ENCODE peak calls at places on chromosome 16, in eight cellular contexts. W, P, T, S, B, C, M and N are unnamed samples. For H3K9me3, the result is how much of the 10 kb centered on the place peaks cover.

GRCh38 chr16:10937068-10937859 is 5.0 kb downstream of the DEXI start:
- DNase-seq in W (no peak), P (no peak), T (no peak), S (no peak), B (peak), C (no peak), M (no peak), N (no peak)

GRCh38 chr16:67395458-67396158 is 2.3 kb upstream of the TPPP3 start:
- DNase-seq in W (peak), P (peak), T (no peak), S (no peak), B (no peak), C (no peak), M (no peak), N (no peak)

GRCh38 chr16:79278506-79278905 is 322.0 kb downstream of the MAF start:
- DNase-seq in W (no peak), P (no peak), T (no peak), S (no peak), B (no peak), C (no peak), M (no peak), N (no peak)

GRCh38 chr16:67364610-67365256 is 28.6 kb downstream of the TPPP3 start:
- DNase-seq in W (no peak), P (no peak), T (no peak), S (no peak), B (no peak), C (no peak), M (no peak), N (no peak)

GRCh38 chr16:84391151-84391873 is 23.0 kb downstream of the ATP2C2 start:
- DNase-seq in W (no peak), P (no peak), T (no peak), S (no peak), B (peak), C (no peak), M (no peak), N (no peak)

GRCh38 chr16:72372646-72373045 is 200.7 kb upstream of the PMFBP1 start:
- DNase-seq in W (no peak), P (no peak), T (no peak), S (no peak), B (no peak), C (no peak), M (no peak), N (no peak)

GRCh38 chr16:79970551-79971236 is 370.2 kb upstream of the MAF start:
- DNase-seq in W (no peak), P (peak), T (peak), S (no peak), B (no peak), C (no peak), M (peak), N (no peak)

GRCh38 chr16:53809088-53809951 is 105.4 kb downstream of the FTO start:
- DNase-seq in W (no peak), P (no peak), T (no peak), S (no peak), B (no peak), C (no peak), M (no peak), N (peak)

GRCh38 chr16:7294020-7294419 is 38.6 kb upstream of the RBFOX1 start:
- DNase-seq in W (no peak), P (no peak), T (no peak), S (no peak), B (no peak), C (no peak), M (no peak), N (no peak)

GRCh38 chr16:4410335-4411075 is 5.9 kb downstream of the CORO7 start:
- DNase-seq in W (no peak), P (peak), T (no peak), S (peak), B (peak), C (no peak), M (no peak), N (peak)

GRCh38 chr16:12515771-12516170 is 287.9 kb downstream of the CPPED1 start:
- DNase-seq in W (no peak), P (no peak), T (no peak), S (no peak), B (no peak), C (no peak), M (no peak), N (no peak)

GRCh38 chr16:67163164-67163902 is 1.2 kb upstream of the HSF4 start:
- DNase-seq in W (peak), P (peak), T (no peak), S (peak), B (peak), C (no peak), M (no peak), N (no peak)

GRCh38 chr16:83200005-83200779 is 573.4 kb downstream of the CDH13 start:
- DNase-seq in W (peak), P (no peak), T (peak), S (no peak), B (no peak), C (no peak), M (no peak), N (no peak)

GRCh38 chr16:50520451-50521245 is 27.5 kb upstream of the NKD1 start:
- DNase-seq in W (no peak), P (peak), T (no peak), S (no peak), B (no peak), C (no peak), M (no peak), N (no peak)

GRCh38 chr16:15864939-15865338 is 8.1 kb upstream of the MYH11 start:
- DNase-seq in W (no peak), P (no peak), T (no peak), S (no peak), B (no peak), C (no peak), M (no peak), N (no peak)

DNA sequence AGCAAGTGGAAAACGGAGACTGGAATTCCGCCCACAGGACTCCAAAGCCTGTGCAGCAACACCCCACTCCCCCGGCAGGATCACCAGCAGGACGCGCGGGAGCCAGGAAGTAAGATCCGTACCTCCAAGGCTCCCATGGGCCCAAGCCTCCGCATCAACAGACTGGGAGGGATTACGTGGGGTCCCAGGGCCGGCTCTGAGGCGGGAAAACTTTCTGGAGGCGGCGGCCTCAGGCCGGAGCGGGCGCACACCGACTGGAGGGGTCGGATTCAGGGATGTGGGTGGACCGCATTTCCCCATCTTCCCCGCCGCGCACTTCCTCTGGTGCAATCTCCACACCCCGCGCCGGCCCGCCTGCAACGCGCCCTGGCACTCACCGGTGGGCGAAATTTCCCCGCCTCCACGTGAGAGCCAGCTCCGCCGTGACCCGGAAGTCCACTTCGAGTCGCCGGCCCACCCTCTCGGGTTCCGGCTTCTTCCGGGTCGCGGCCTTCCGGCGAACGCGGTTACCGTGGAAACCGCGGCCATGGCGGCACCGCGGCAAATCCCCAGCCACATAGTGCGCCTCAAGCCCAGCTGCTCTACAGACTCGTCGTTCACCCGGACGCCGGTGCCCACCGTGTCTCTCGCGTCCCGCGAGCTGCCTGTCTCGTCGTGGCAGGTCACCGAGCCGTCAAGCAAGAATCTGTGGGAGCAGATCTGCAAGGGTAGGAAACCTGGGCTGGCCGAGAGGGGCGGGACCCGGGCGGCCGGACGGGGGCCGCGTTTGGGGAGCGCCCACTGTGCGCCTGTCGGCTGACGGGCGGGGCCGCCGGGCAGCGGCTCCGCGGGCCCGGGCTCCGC is at the start of the genes IQCK and KNOP1:
- DNase-seq in W (peak), P (peak), T (peak), S (peak), B (peak), C (no peak), M (peak), N (peak)
- TF ChIP-seq CTCF in W (no peak), P (no peak), T (no peak), S (no peak), B (peak), C (no peak), M (no peak), N (peak)

GRCh38 chr16:89357460-89357859 is 132.9 kb downstream of the ANKRD11 start:
- DNase-seq in W (peak), P (no peak), T (no peak), S (peak), B (no peak), C (no peak), M (no peak), N (no peak)
- H3K9me3 ChIP-seq in W (under half), P (under half), T (under half), S (under half), B (under half), C (under half), M (under half), N (under half)

GRCh38 chr16:8863594-8864424 is 5.0 kb downstream of the CARHSP1 start:
- DNase-seq in W (peak), P (no peak), T (peak), S (no peak), B (no peak), C (no peak), M (no peak), N (no peak)
- TF ChIP-seq CTCF in W (no peak), P (no peak), T (no peak), S (no peak), B (no peak), C (no peak), M (no peak), N (no peak)

GRCh38 chr16:23027386-23027785 is 121.9 kb downstream of the USP31 start:
- DNase-seq in W (no peak), P (no peak), T (no peak), S (no peak), B (no peak), C (no peak), M (no peak), N (no peak)

GRCh38 chr16:23024044-23024443 is 125.2 kb downstream of the USP31 start:
- DNase-seq in W (no peak), P (no peak), T (no peak), S (no peak), B (no peak), C (no peak), M (no peak), N (no peak)

GRCh38 chr16:23030001-23030400 is 119.3 kb downstream of the USP31 start:
- DNase-seq in W (no peak), P (no peak), T (no peak), S (peak), B (no peak), C (no peak), M (no peak), N (no peak)

GRCh38 chr16:23026777-23027362 is 122.4 kb downstream of the USP31 start:
- DNase-seq in W (peak), P (no peak), T (peak), S (no peak), B (no peak), C (no peak), M (no peak), N (no peak)

DNA sequence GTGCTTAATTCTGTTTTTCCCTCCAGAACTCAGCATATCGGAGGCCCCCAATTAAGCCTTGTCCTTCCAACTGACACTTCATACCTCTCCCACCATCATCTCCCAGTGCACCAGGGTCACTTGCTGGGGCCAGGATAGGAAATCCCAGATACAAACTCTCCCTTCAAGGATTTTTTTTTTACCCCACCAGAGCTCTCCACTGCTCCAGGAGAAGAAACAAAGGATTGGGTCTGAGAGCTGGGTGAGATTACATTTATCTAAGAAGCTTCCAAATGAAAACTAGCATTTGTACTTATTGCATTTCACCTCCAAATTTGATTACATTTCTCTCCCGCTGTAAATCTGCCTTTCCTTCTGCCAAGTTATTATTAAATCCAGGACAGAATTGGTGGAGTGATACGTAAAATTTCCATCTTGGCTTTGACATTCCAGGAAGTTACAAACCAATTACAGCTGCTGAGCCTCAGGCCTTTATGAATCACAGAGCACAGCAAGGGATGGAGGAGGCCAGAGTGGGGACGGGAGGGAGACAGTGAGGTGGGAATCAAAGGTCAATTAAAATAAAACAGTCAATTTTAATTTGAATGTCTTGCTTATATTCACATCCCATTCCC is 123.5 kb downstream of the USP31 start:
- DNase-seq in W (no peak), P (no peak), T (no peak), S (peak), B (no peak), C (no peak), M (no peak), N (no peak)
- H3K9me3 ChIP-seq in W (under half), P (under half), T (under half), S (under half), B (under half), C (under half), M (under half), N (under half)